ENCODE peak calls at places on chromosomes 13 and 19, in ten cellular contexts. O is glutamatergic neuron, P is Right ventricle myocardium superior, R is NCI-H2171 treated with DMSO at 0.1 percent for 48 hours, V is adrenal gland, T is cardiac muscle cell, Z is astrocyte of the cerebellum, X is BJ, U is head of caudate nucleus, B is aorta. Q is an unnamed sample.
A peak's percentile ranks its signal among the peaks of the same experiment; 100 is the strongest.

GRCh38 chr13:77859450-77859849 is 59.2 kb downstream of the EDNRB start:
- DNase-seq in P (peak; percentile 47), B (no peak), T (no peak), R (no peak), V (no peak), Z (no peak), X (no peak), U (no peak), O (no peak), Q (peak; percentile 59)

GRCh38 chr13:21638319-21639282 is 32.3 kb upstream of the FGF9 start:
- DNase-seq in O (no peak), X (no peak), Z (no peak), P (no peak), B (no peak), R (no peak), U (no peak), V (peak; percentile 33), T (peak; percentile 37), Q (no peak)

GRCh38 chr13:85194482-85194881 is 604.7 kb downstream of the SLITRK6 start:
- DNase-seq in R (no peak), X (no peak), O (no peak), U (no peak), P (no peak), V (no peak), Z (no peak), B (no peak), T (no peak), Q (no peak)

GRCh38 chr19:38391911-38392464 is 3.5 kb downstream of the SPRED3 start:
- DNase-seq in Z (no peak), U (no peak), X (no peak), P (no peak), O (no peak), B (no peak), R (no peak), T (no peak), V (no peak), Q (no peak)

GRCh38 chr13:27942972-27943371 is 23.2 kb downstream of the PDX1 start:
- DNase-seq in P (no peak), U (no peak), X (no peak), V (no peak), R (no peak), Z (no peak), T (no peak), B (no peak), O (no peak), Q (no peak)

GRCh38 chr13:27408074-27408473 is 16.3 kb upstream of the GTF3A start:
- DNase-seq in R (no peak), U (no peak), T (peak; percentile 19), P (no peak), V (no peak), O (no peak), Z (no peak), B (no peak), X (no peak), Q (no peak)

GRCh38 chr13:32910530-32910929 is 105.7 kb upstream of the KL start:
- DNase-seq in T (no peak), O (no peak), U (no peak), B (no peak), R (no peak), Z (no peak), P (no peak), V (no peak), X (no peak), Q (no peak)

GRCh38 chr19:42290136-42290522 is 11.8 kb upstream of the PRR19 start:
- DNase-seq in T (no peak), P (no peak), O (no peak), V (peak; percentile 24), B (no peak), R (no peak), U (no peak), X (no peak), Z (no peak), Q (no peak)

GRCh38 chr19:13619203-13619632 is 112.9 kb upstream of the CACNA1A start:
- DNase-seq in O (no peak), R (no peak), T (no peak), Z (no peak), X (peak; percentile 23), P (no peak), V (no peak), B (no peak), U (no peak), Q (no peak)

GRCh38 chr13:30906411-30906990 is 430 bp downstream of the MEDAG start:
- DNase-seq in X (no peak), O (peak; percentile 55), V (no peak), Z (no peak), P (no peak), U (no peak), R (no peak), B (peak; percentile 65), T (peak; percentile 31), Q (no peak)

GRCh38 chr13:45292176-45292575 is 48.8 kb downstream of the TPT1 start:
- DNase-seq in V (no peak), T (no peak), P (no peak), X (no peak), B (no peak), Z (no peak), R (peak; percentile 69), U (no peak), O (no peak), Q (no peak)

GRCh38 chr19:48490980-48491792 is 20.4 kb downstream of the LMTK3 start:
- DNase-seq in X (no peak), V (peak; percentile 61), O (no peak), B (no peak), P (peak; percentile 56), U (no peak), Z (no peak), R (peak; percentile 39), T (peak; percentile 65), Q (no peak)

GRCh38 chr13:50187352-50188029 is 172.2 kb downstream of the KCNRG start:
- DNase-seq in B (no peak), X (no peak), U (no peak), R (no peak), O (no peak), Z (no peak), P (no peak), V (no peak), T (no peak), Q (no peak)

GRCh38 chr19:52585604-52586003 is 15.5 kb downstream of the ZNF701 start:
- DNase-seq in B (no peak), U (no peak), R (no peak), T (no peak), O (no peak), Z (no peak), X (no peak), P (no peak), V (no peak), Q (no peak)

GRCh38 chr19:40687525-40688016 is 2.9 kb downstream of the NUMBL start:
- DNase-seq in U (no peak), B (peak; percentile 89), X (peak; percentile 62), Z (no peak), R (no peak), T (no peak), O (no peak), V (no peak), P (peak; percentile 92), Q (no peak)

GRCh38 chr19:46813570-46814358 is 25.4 kb upstream of the SLC1A5 start:
- DNase-seq in O (no peak), R (no peak), B (peak; percentile 74), T (no peak), V (peak; percentile 59), Z (no peak), U (no peak), P (peak; percentile 79), X (no peak), Q (no peak)

GRCh38 chr19:6948884-6949283 is 61.5 kb downstream of the ADGRE1 start:
- DNase-seq in O (no peak), V (no peak), X (no peak), T (no peak), Z (no peak), B (no peak), P (no peak), U (no peak), R (no peak), Q (no peak)

GRCh38 chr19:11323601-11324078 is 15.8 kb downstream of the RAB3D start:
- DNase-seq in Z (no peak), O (no peak), R (no peak), B (no peak), V (no peak), U (no peak), P (no peak), T (no peak), X (no peak), Q (no peak)

GRCh38 chr19:35869327-35870123 is 1.2 kb downstream of the APLP1 start:
- DNase-seq in X (no peak), R (peak; percentile 95), P (peak; percentile 81), O (peak; percentile 100), T (peak; percentile 94), Z (peak; percentile 16), V (peak; percentile 53), B (peak; percentile 76), U (peak; percentile 92), Q (no peak)

GRCh38 chr13:79775830-79776229 is 294.9 kb downstream of the NDFIP2 start:
- DNase-seq in B (no peak), O (no peak), V (no peak), X (no peak), U (peak; percentile 7), Z (peak; percentile 63), T (peak; percentile 81), R (no peak), P (no peak), Q (peak; percentile 47)